ENCODE peak calls at places on chromosomes 2 and 18, in four cellular contexts. Y is GM23248, X is HCT116, Q is H9. F is an unnamed sample.

GRCh38 chr2:165857881-165858280 is 63.8 kb upstream of the GALNT3 start:
- DNase-seq in Q (no peak), X (no peak), Y (no peak), F (no peak)

GRCh38 chr2:64288321-64288931 is 144.2 kb upstream of the PELI1 start:
- DNase-seq in Y (peak), Q (no peak), X (no peak), F (no peak)

GRCh38 chr2:14861201-14861600 is 228.7 kb downstream of the LRATD1 start:
- DNase-seq in X (no peak), Y (no peak), Q (no peak), F (no peak)

GRCh38 chr18:60248563-60249330 is 123.8 kb downstream of the MC4R start:
- DNase-seq in Y (no peak), X (no peak), Q (no peak), F (no peak)

GRCh38 chr18:69898241-69898861 is 49.3 kb downstream of the CD226 start:
- DNase-seq in Y (no peak), Q (no peak), X (no peak), F (no peak)

GRCh38 chr2:17672583-17673317 is 80.9 kb downstream of the SMC6 start:
- DNase-seq in Y (peak), Q (no peak), X (no peak), F (no peak)

GRCh38 chr2:119371111-119371510 is 4.3 kb downstream of the DBI start:
- DNase-seq in Q (no peak), Y (no peak), X (no peak), F (no peak)

GRCh38 chr2:132668189-132668833 is 1.7 kb downstream of the LYPD1 start:
- DNase-seq in Q (peak), Y (no peak), X (no peak), F (peak)

GRCh38 chr2:230685165-230685560 is 27.5 kb upstream of the CAB39 start:
- DNase-seq in Y (no peak), X (no peak), Q (no peak), F (no peak)

GRCh38 chr2:207333599-207334308 is 168.0 kb upstream of the KLF7 start:
- DNase-seq in X (no peak), Y (peak), Q (no peak), F (no peak)

GRCh38 chr2:176956791-176957190 is 255.8 kb upstream of the HNRNPA3 start:
- DNase-seq in Q (no peak), Y (no peak), X (no peak), F (no peak)

GRCh38 chr2:74297391-74297790 is 45.8 kb downstream of the SLC4A5 start:
- DNase-seq in Q (no peak), X (no peak), Y (no peak), F (no peak)

GRCh38 chr2:156333274-156333950 is 891 bp upstream of the NR4A2 start:
- DNase-seq in X (no peak), Y (no peak), Q (no peak), F (no peak)

GRCh38 chr2:199405241-199405640 is 52.5 kb downstream of the SATB2 start:
- DNase-seq in X (peak), Y (peak), Q (peak), F (peak)

GRCh38 chr2:94996401-94997100 is 29.0 kb upstream of the MAL start:
- DNase-seq in Y (no peak), X (no peak), Q (peak), F (no peak)

GRCh38 chr2:64629329-64629781 is 24.4 kb downstream of the SERTAD2 start:
- DNase-seq in Q (no peak), Y (no peak), X (no peak), F (no peak)

GRCh38 chr2:9697904-9698303 is 67.1 kb upstream of the YWHAQ start:
- DNase-seq in Q (no peak), Y (no peak), X (no peak), F (no peak)

GRCh38 chr18:10405014-10405493 is 49.4 kb upstream of the APCDD1 start:
- DNase-seq in Y (peak), X (no peak), Q (no peak), F (no peak)

GRCh38 chr2:148971547-148971946 is 67.0 kb upstream of the LYPD6B start:
- DNase-seq in X (no peak), Y (no peak), Q (no peak), F (no peak)

GRCh38 chr2:231611273-231612198 is 18.9 kb downstream of the TEX44 start:
- DNase-seq in Q (peak), Y (peak), X (peak), F (peak)

GRCh38 chr2:232623768-232624553 is 9.4 kb upstream of the EFHD1 start:
- DNase-seq in X (no peak), Q (no peak), Y (no peak), F (no peak)

GRCh38 chr2:239883326-239884050 is 141.7 kb downstream of the NDUFA10 start:
- DNase-seq in Y (no peak), X (no peak), Q (peak), F (no peak)

GRCh38 chr2:67260348-67261277 is 136.5 kb upstream of the ETAA1 start:
- DNase-seq in Y (peak), Q (no peak), X (no peak), F (no peak)

GRCh38 chr2:73920577-73921545 is 5.8 kb upstream of the DGUOK start:
- DNase-seq in Y (peak), Q (peak), X (peak), F (peak)

GRCh38 chr2:13574831-13575230 is 858.1 kb downstream of the TRIB2 start:
- DNase-seq in Y (no peak), Q (no peak), X (no peak), F (no peak)

GRCh38 chr18:14970027-14970426 is 222.1 kb downstream of the ANKRD30B start:
- DNase-seq in Y (peak), X (no peak), Q (no peak), F (no peak)

GRCh38 chr2:231034291-231034882 is 2.9 kb upstream of the C2orf72 start:
- DNase-seq in Q (no peak), X (no peak), Y (no peak), F (no peak)

GRCh38 chr2:102636283-102636907 is 17.0 kb downstream of the SLC9A2 start:
- DNase-seq in Q (no peak), X (no peak), Y (no peak), F (no peak)

DNA sequence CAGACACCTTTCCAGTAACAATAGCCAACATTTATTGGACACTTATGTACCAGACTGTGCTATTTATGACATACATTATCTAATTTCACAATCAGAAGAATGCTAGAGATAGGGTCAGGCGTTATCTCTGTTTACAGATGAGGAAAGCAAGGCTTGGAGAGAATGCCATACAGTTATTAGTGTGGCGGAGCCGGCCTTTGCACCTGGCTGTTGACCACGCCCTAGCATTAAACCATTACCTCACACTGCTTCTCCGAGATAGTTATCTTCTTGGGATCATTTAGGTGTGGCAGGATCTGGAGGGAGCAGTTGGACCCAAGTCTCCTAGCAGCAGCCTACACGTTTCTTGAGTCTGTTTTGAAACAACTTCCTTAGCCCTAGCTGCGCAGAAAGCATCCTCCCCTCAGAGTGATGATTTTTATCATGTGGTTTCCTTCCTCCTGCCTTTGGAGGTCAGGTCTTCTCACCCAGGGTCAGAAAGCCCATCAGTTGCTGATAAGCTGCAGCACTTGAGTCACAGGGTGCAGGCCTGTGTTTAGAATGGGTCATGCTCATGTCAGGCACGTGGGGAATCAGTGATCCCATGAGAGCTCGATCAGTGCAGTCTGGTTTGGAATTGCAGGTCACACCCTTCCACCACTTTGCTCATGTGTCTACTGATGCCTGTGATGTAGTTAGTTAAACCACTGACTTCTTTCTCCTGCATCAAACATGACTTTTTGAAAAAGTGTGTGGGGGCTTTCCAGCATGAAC is 118.2 kb downstream of the SPTBN1 start:
- DNase-seq in Y (peak), X (no peak), Q (no peak), F (no peak)
- H3K9ac ChIP-seq in Y (no peak), X (no peak), Q (no peak), F (no peak)

GRCh38 chr2:1607236-1607920 is 136.9 kb downstream of the PXDN start:
- DNase-seq in Q (no peak), Y (peak), X (no peak), F (no peak)
- H3K4me2 ChIP-seq in Q (no peak), Y (no peak), X (no peak), F (no peak)

GRCh38 chr2:48510329-48510728 is 19.6 kb upstream of the STON1 start:
- DNase-seq in Y (peak), Q (no peak), X (no peak), F (no peak)
- H3K9ac ChIP-seq in Y (peak), Q (no peak), X (no peak), F (no peak)

GRCh38 chr2:134979203-134979602 is 60.6 kb downstream of the CCNT2 start:
- DNase-seq in X (no peak), Q (no peak), Y (no peak), F (no peak)

GRCh38 chr2:134988994-134989605 is 58.1 kb downstream of the MAP3K19 start:
- DNase-seq in Y (peak), X (peak), Q (no peak), F (peak)

GRCh38 chr2:134982603-134983002 is 64.0 kb downstream of the CCNT2 start:
- DNase-seq in Q (no peak), X (no peak), Y (no peak), F (no peak)

GRCh38 chr2:134980639-134981038 is 62.0 kb downstream of the CCNT2 start:
- DNase-seq in Q (no peak), X (no peak), Y (no peak), F (no peak)

DNA sequence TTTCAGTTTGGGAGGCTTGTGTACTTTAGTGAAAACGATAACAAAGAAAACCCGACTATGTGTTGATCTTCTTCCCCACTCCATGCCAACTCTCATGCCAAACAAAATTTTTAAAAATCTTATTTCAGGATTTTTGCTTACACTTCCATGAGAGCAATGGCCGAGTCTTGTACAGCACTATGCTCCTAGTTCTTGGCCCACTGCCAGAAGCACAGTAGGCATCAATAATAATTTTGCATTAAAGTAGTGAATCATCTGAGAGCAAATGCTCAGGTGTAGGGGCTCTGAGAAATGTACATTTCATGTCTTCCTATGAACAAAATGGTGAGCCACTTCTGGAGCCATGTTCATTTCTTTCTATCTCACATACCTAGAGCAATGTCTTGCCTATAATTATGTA is 62.2 kb downstream of the MAP3K19 start:
- DNase-seq in Q (no peak), X (no peak), Y (no peak), F (no peak)
- H3K4me2 ChIP-seq in Q (no peak), X (no peak), Y (no peak), F (no peak)

DNA sequence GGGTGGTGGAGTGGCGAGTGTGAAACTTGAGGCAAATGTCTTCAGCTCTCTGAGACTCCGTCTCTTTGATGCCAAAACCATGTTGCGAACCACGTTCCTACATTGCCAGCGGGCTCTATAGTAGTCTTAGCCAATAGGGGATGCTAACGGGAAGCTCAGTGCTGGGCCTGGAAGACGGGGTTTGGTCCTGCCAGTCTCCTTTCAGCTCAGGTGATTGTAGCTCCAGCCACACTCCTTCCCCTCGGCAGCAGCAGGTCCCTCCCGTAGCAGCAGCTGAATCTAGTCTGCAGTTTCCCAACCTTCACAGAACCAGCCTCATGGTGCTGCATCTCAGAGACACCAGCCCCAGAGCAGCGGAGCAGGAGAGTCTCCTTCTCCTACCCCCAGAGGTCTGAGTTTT is 109.7 kb downstream of the TFCP2L1 start:
- DNase-seq in Q (no peak), X (no peak), Y (no peak), F (no peak)
- H3K9ac ChIP-seq in Q (no peak), X (no peak), Y (no peak), F (no peak)

DNA sequence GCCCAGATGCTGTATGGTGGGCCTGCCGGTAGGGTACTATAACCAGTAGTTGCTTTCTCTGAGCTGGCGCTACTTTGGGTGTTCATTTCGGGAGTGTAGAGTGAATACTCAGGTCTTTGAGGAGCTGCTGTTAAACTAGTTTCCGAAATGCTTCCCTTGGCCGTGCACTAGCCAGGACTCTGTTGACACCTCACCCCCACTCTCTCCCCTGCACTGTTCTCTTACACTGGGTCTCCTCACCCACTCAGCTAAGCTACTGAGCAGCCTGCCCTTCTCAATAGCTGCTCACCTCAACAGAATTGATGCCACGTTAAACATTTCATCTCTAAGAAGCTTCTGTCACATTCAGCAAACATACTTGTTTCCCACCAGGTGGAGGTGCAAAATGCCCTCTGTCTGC is 86.9 kb downstream of the RAPGEF4 start:
- DNase-seq in X (no peak), Y (no peak), Q (no peak), F (no peak)
- H3K4me2 ChIP-seq in X (no peak), Y (no peak), Q (no peak), F (no peak)

GRCh38 chr2:46828491-46829239 is 86.9 kb downstream of the MCFD2 start:
- DNase-seq in Q (no peak), X (no peak), Y (no peak), F (no peak)

GRCh38 chr2:46829240-46829970 is 86.2 kb downstream of the MCFD2 start:
- DNase-seq in X (no peak), Q (no peak), Y (no peak), F (no peak)

GRCh38 chr2:46826898-46827245 is 88.7 kb downstream of the MCFD2 start:
- DNase-seq in Y (no peak), X (no peak), Q (no peak), F (no peak)

GRCh38 chr2:46827274-46827930 is 88.2 kb downstream of the MCFD2 start:
- DNase-seq in Y (peak), X (no peak), Q (no peak), F (no peak)

DNA sequence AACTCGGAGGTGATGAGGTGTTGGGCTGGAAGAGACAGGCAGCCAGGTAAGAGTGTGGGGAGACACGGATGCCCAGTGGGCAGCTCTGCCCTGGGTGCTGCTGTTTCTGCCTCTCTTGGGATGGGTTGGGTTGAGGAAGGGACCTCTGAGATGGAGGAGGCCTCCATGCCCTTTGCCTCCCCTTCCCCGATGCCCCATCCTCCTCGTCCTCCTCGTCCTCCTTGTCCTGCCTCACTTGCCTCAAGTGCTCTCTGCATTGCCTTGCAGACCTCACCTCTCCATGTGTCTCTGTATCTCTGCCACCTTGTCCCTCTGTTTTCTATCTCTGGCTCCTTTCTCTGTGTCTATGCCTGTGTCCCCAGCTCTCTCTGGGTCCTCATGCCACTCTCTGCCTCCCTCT is 87.6 kb downstream of the MCFD2 start:
- DNase-seq in Y (no peak), Q (no peak), X (no peak), F (no peak)
- H3K9ac ChIP-seq in Y (peak), Q (no peak), X (no peak), F (no peak)

DNA sequence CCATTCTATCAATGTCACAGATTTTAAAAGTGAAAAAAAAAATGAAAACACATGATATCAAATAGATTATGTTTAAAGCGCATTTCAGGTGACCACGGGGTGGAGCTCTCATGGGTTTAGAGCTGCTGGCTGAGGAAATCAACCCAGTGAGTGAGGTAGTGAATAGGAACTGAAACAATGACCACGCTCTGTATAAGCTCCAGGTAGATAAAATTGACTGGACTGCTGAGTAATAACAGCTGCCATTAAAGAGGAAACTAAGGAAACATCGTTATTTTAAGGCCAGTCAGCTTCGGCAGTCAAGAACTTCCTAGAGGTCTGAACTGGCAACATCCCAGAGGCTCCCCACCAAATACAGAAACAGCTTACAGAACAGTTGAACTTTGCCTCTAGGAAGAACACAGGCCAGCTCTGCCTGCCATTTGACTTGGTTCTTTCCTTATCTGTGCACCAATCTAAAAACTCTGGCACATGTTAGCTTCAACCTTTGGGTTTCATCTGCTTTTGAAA is 185.9 kb downstream of the PDE1A start:
- DNase-seq in Q (peak), X (peak), Y (peak), F (peak)
- H3K4me2 ChIP-seq in Q (no peak), X (no peak), Y (no peak), F (no peak)

GRCh38 chr2:222701709-222702108 is 30.3 kb downstream of the MOGAT1 start:
- DNase-seq in Y (no peak), Q (no peak), X (no peak), F (no peak)
- H3K9ac ChIP-seq in Y (no peak), Q (no peak), X (no peak), F (no peak)